ENCODE peak calls at places on chromosomes 7 and 10, in five cellular contexts. L is substantia nigra, F is upper lobe of right lung, G is OCI-LY7, S is aorta. X is an unnamed sample.

GRCh38 chr10:76191371-76191770 is 759.9 kb downstream of the LRMDA start:
- DNase-seq in L (no peak), F (no peak), G (no peak), S (no peak), X (no peak)

GRCh38 chr7:104106106-104106505 is 101.7 kb downstream of the ORC5 start:
- DNase-seq in L (no peak), F (no peak), G (no peak), S (no peak), X (no peak)

GRCh38 chr7:86647340-86648094 is 3.8 kb downstream of the GRM3 start:
- DNase-seq in L (no peak), F (no peak), G (no peak), S (no peak), X (no peak)

GRCh38 chr10:48649349-48649944 is 35.2 kb upstream of the WDFY4 start:
- DNase-seq in L (peak; percentile 34), F (no peak), G (no peak), S (no peak), X (no peak)

GRCh38 chr7:117809958-117810357 is 63.3 kb downstream of the CTTNBP2 start:
- DNase-seq in L (no peak), F (no peak), G (no peak), S (no peak), X (no peak)

GRCh38 chr7:121428857-121429489 is 32.9 kb upstream of the FAM3C start:
- DNase-seq in L (no peak), F (no peak), G (no peak), S (no peak), X (no peak)

GRCh38 chr10:63114031-63114814 is 18.9 kb upstream of the NRBF2 start:
- DNase-seq in L (no peak), F (no peak), G (no peak), S (peak; percentile 82), X (no peak)

GRCh38 chr10:74859546-74859945 is 33.1 kb downstream of the KAT6B start:
- DNase-seq in L (no peak), F (no peak), G (no peak), S (no peak), X (no peak)

GRCh38 chr7:117872565-117873055 is 631 bp downstream of the CTTNBP2 start:
- DNase-seq in L (peak; percentile 29), F (no peak), G (no peak), S (peak; percentile 54), X (no peak)

GRCh38 chr10:8052344-8052969 is 2.0 kb upstream of the GATA3 start:
- DNase-seq in L (no peak), F (no peak), G (no peak), S (no peak), X (peak; percentile 50)

GRCh38 chr10:34217524-34217923 is 597.6 kb downstream of the PARD3 start:
- DNase-seq in L (no peak), F (no peak), G (no peak), S (no peak), X (no peak)

GRCh38 chr7:12570529-12571461 is at the start of gene SCIN:
- DNase-seq in L (no peak), F (peak; percentile 83), G (no peak), S (peak; percentile 63), X (no peak)

GRCh38 chr10:124621637-124622036 is 122.5 kb downstream of the FAM53B start:
- DNase-seq in L (no peak), F (no peak), G (no peak), S (no peak), X (no peak)

GRCh38 chr10:5861269-5862031 is 28.2 kb downstream of the ANKRD16 start:
- DNase-seq in L (no peak), F (no peak), G (no peak), S (no peak), X (no peak)

GRCh38 chr10:34522542-34522941 is 292.6 kb downstream of the PARD3 start:
- DNase-seq in L (no peak), F (no peak), G (peak; percentile 52), S (no peak), X (no peak)

GRCh38 chr10:75401569-75402485 is at the start of gene ZNF503:
- DNase-seq in L (peak; percentile 83), F (peak; percentile 98), G (no peak), S (peak; percentile 98), X (peak; percentile 14)

GRCh38 chr10:86385806-86386205 is 19.2 kb upstream of the GRID1 start:
- DNase-seq in L (no peak), F (peak; percentile 6), G (no peak), S (no peak), X (no peak)

GRCh38 chr7:134699021-134699818 is 52.6 kb downstream of the BPGM start:
- DNase-seq in L (no peak), F (no peak), G (no peak), S (no peak), X (no peak)

DNA sequence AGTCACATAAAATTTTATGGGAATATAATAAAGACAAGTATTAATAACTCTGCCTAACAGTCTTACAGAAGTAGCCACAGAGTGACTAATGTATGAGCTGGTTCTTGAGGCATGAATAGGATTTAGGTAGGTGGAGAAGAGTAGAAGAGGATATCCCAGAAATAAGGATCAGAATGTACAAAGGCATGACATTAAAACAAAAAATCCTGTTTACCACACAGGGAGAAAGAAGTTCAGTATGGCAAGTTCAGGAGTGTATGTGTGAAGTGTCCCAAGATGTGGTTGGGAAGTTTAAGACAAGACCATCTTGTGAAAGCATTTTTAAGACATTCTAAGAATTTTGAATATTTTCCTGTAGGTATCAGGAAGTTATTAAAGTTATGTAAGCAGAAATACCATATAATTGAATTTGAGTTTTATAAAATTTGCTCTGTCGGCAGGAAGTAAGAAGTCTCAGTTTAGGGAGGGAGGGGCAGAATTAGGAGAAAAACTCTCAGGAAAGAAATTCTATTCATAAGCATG is 64.7 kb upstream of the CAV2 start:
- DNase-seq in L (no peak), F (no peak), G (no peak), S (no peak), X (no peak)
- H3K27ac ChIP-seq in L (no peak overlapping the region), F (no peak overlapping the region), G (no peak overlapping the region), S (no peak overlapping the region), X (no peak overlapping the region)

GRCh38 chr7:80047856-80048459 is 86.7 kb upstream of the GNAI1 start:
- DNase-seq in L (no peak), F (no peak), G (no peak), S (no peak), X (no peak)

GRCh38 chr7:80044796-80045195 is 89.8 kb upstream of the GNAI1 start:
- DNase-seq in L (no peak), F (no peak), G (no peak), S (no peak), X (no peak)

GRCh38 chr7:80047032-80047431 is 87.6 kb upstream of the GNAI1 start:
- DNase-seq in L (no peak), F (no peak), G (no peak), S (no peak), X (no peak)
- H3K27ac ChIP-seq in L (no peak overlapping the region), F (no peak overlapping the region), G (no peak overlapping the region), S (no peak overlapping the region), X (no peak overlapping the region)

DNA sequence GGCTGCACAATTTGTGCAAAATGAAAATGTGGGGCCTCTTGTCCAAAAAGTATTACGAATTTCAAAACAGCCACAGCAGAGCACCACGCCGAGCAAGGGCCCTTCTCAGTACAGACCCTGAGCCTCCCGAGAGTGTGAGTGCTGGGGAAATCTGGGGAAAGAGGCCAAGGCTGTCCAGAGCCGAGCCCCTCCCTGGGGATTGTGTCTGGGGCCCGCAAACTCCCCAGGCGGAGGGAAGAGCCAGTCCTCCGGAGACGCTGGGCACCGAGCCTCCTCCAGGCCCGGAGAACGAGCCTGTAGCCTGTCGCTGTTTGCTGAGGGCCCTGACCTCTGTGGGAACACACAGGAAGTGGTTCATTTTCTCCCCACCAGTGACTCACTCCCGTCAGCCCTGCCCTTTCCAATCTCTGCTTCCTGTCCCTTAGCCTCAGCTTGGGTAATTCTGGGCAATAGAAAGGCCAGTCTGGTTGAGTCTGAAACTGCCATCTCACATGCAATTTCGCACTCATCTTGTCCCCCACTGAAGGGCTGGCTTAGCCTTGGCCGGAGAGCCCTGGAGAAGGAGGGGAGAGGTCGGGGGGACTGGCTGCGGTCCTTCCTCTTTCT is 19.5 kb upstream of the GNA12 start:
- DNase-seq in L (no peak), F (peak; percentile 87), G (peak; percentile 40), S (peak; percentile 94), X (peak; percentile 61)
- H3K27ac ChIP-seq in L (peak overlapping the region; percentile 64), F (peak overlapping the region; percentile 95), G (no peak overlapping the region), S (peak overlapping the region; percentile 83), X (peak overlapping the region; percentile 43)

GRCh38 chr10:114751856-114752255 is 69.7 kb upstream of the FHIP2A start:
- DNase-seq in L (no peak), F (no peak), G (no peak), S (no peak), X (no peak)

GRCh38 chr10:114749545-114749944 is 72.0 kb upstream of the FHIP2A start:
- DNase-seq in L (no peak), F (peak; percentile 68), G (no peak), S (no peak), X (no peak)

GRCh38 chr10:114749014-114749413 is 72.6 kb upstream of the FHIP2A start:
- DNase-seq in L (no peak), F (no peak), G (no peak), S (no peak), X (no peak)

GRCh38 chr10:114746531-114746930 is 75.0 kb upstream of the FHIP2A start:
- DNase-seq in L (no peak), F (no peak), G (no peak), S (no peak), X (no peak)

GRCh38 chr10:114748270-114748669 is 73.3 kb upstream of the FHIP2A start:
- DNase-seq in L (no peak), F (no peak), G (no peak), S (no peak), X (no peak)
- H3K27ac ChIP-seq in L (no peak overlapping the region), F (no peak overlapping the region), G (no peak overlapping the region), S (no peak overlapping the region), X (no peak overlapping the region)

DNA sequence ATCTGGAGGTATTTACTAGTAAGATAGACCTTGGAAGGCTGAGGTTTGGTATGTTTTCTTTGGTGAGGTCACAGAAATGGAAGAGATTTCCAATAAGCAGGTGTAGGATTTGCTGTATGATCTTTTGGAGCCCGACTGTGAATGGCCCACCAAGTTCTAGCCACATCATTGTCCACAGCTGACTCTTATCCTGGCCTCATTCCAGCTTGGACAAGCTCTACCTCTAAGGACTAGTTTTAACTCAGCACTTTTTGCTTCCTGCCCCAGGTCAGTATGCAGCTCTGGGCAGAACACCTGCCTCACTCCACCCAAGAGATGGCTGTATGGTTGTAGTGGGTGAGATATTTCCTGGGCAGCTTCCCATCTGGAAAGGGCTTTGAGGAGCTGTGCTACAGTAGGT is 6.1 kb upstream of the CPA4 start:
- DNase-seq in L (no peak), F (no peak), G (no peak), S (no peak), X (no peak)
- H3K27ac ChIP-seq in L (no peak overlapping the region), F (no peak overlapping the region), G (no peak overlapping the region), S (no peak overlapping the region), X (no peak overlapping the region)

DNA sequence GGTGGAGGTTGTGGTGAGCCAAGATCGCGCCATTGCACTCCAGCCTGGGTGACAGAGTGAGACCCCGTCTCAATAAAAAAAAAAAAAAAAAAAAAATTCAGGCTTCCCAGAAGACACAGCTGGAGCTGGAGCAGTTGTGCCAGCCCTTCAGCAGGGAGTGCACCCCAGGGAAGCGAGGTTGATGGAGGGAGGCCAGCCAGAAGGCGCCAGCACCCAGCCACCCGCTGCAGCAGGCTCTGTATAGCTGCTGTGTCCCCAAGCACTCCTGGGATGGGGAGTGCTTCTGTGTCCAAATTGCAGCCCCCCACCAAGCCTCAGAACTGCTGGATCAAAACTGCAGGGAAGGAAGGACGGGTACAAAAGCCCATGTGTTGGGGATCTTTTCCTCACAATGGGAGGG is 47.8 kb downstream of the COBL start:
- DNase-seq in L (no peak), F (no peak), G (no peak), S (no peak), X (no peak)
- H3K27ac ChIP-seq in L (peak overlapping the region; percentile 83), F (no peak overlapping the region), G (no peak overlapping the region), S (no peak overlapping the region), X (no peak overlapping the region)

GRCh38 chr10:50343702-50344331 is 92.5 kb upstream of the ASAH2 start:
- DNase-seq in L (no peak), F (no peak), G (no peak), S (no peak), X (no peak)
- H3K27ac ChIP-seq in L (no peak overlapping the region), F (no peak overlapping the region), G (no peak overlapping the region), S (no peak overlapping the region), X (no peak overlapping the region)